ENCODE peak calls at places on chromosome 9, in seven cellular contexts. R, Q, I, U, G, S and W are unnamed samples.

GRCh38 chr9:134032456-134033222 is 7.4 kb downstream of the BRD3OS start:
- DNase-seq in R (no peak), Q (no peak), S (no peak), G (no peak), I (no peak), U (no peak), W (no peak)

GRCh38 chr9:77575785-77576184 is 72.3 kb downstream of the GNA14 start:
- DNase-seq in R (no peak), S (peak), G (no peak), Q (peak), I (no peak), U (peak), W (peak)

GRCh38 chr9:77748214-77748772 is 100.2 kb upstream of the GNA14 start:
- DNase-seq in G (no peak), I (no peak), Q (no peak), U (no peak), S (no peak), R (no peak), W (no peak)

GRCh38 chr9:841371-842209 is at the start of gene DMRT1:
- DNase-seq in U (no peak), Q (no peak), G (no peak), S (no peak), R (no peak), I (no peak), W (no peak)

GRCh38 chr9:107351382-107352045 is 68.4 kb downstream of the RAD23B start:
- DNase-seq in Q (no peak), R (no peak), S (peak), G (no peak), I (no peak), U (no peak), W (no peak)

GRCh38 chr9:81969971-81970370 is 18.6 kb upstream of the SPATA31D1 start:
- DNase-seq in G (no peak), Q (peak), S (peak), R (no peak), U (no peak), I (no peak), W (peak)

GRCh38 chr9:134407123-134407779 is 81.0 kb downstream of the RXRA start:
- DNase-seq in Q (peak), U (peak), I (peak), S (peak), R (peak), G (peak), W (peak)

GRCh38 chr9:69324549-69325401 is at the start of gene ENTREP1:
- DNase-seq in S (peak), I (peak), U (no peak), G (no peak), R (no peak), Q (peak), W (no peak)

GRCh38 chr9:72384710-72385475 is 19.9 kb upstream of the ZFAND5 start:
- DNase-seq in U (no peak), R (no peak), I (no peak), S (peak), G (no peak), Q (peak), W (no peak)

GRCh38 chr9:93033541-93033940 is 25.0 kb upstream of the SUSD3 start:
- DNase-seq in I (no peak), U (no peak), G (no peak), R (no peak), Q (no peak), S (no peak), W (no peak)
- H3K4me3 ChIP-seq in I (no peak), U (no peak), G (no peak), R (no peak), Q (no peak), S (no peak), W (no peak)

DNA sequence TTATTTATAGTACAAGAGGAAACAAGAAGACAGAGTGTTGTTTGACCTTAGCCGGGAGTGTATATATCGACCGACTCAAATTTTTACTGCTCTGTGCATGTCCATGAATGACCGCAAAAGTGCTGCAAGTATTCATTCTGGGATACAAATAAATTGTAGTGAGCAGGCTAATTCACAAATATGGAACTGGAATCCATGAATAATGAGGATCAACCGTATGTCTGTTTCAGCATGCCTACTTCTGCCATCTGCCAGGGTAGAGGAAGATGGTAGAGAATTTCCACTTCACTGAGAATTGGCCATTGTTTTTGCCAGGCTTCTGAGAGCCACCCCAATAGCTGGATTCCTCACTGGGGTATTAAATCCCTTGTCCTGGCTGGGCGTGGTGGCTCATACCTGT is 8.5 kb upstream of the RALGPS1 start:
- DNase-seq in R (no peak), U (no peak), Q (no peak), S (no peak), I (no peak), G (no peak), W (no peak)
- H3K4me3 ChIP-seq in R (no peak), U (no peak), Q (no peak), S (no peak), I (no peak), G (no peak), W (no peak)

GRCh38 chr9:99465231-99465891 is 243.3 kb downstream of the SEC61B start:
- DNase-seq in U (no peak), Q (no peak), I (no peak), G (no peak), R (no peak), S (no peak), W (peak)
- H3K4me3 ChIP-seq in U (no peak), Q (no peak), I (no peak), G (no peak), R (no peak), S (no peak), W (no peak)

DNA sequence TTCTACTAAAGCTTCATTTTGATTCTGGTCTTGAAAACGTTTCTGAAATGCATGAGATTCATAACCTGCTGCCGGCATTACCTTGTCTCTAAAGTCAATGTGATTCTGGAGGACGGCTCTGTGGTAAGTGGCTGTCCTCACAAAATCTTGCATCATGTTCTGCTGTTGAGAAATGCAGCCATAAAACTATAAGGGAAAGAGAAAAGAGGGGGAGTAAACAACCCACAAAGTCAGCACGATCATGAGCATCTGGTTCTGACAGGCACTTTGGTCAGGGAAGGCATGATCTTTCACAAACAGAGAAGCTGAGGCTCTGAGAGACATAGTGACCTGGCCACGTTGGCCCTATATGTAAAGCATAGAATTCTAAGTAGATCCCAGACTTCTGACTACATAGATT is 168.9 kb upstream of the PUM3 start:
- DNase-seq in I (no peak), S (no peak), U (no peak), G (no peak), R (no peak), Q (no peak), W (no peak)
- H3K4me3 ChIP-seq in I (no peak), S (no peak), U (no peak), G (no peak), R (no peak), Q (no peak), W (no peak)

DNA sequence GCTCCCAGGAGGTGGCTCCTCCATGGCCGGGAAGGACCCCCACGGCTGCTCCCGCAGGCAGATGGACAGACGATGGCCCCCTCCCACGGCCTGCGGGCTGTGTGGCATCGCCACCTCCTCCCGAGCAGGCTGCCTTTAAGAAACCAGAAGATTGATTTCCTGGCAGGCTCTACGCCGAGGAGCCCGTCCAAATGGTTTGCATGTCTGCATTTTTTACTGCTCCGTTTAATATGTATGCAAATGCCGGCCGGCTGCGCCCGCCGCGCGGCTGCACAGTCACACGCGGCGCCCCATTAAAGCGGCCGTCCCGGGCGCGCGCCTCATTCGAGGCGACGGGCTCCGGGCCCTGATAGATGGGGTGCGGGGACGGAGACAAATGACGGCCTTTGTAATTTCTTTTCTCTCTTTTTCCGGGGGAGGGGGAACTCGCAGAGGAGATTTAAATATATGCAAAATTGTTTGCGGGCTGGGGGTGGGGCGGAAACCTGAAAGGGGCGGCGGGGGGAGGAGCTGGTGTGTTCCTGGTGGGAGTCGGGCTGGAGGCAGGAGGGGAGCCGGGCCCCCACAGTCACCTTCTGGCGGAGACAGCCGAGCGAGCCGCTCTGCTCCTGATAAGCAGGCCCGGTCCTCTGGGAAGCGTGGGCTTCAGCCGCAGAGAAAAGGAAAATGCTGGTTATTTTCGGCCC is 158.7 kb upstream of the IER5L start:
- DNase-seq in Q (peak), S (no peak), U (peak), R (no peak), I (no peak), G (no peak), W (peak)
- H3K4me3 ChIP-seq in Q (peak), S (peak), U (peak), R (peak), I (peak), G (peak), W (peak)

GRCh38 chr9:137088121-137088520 is 1.3 kb downstream of the MAN1B1 start:
- DNase-seq in U (no peak), I (no peak), G (no peak), S (no peak), Q (no peak), R (no peak), W (no peak)
- H3K4me3 ChIP-seq in U (peak), I (no peak), G (no peak), S (no peak), Q (peak), R (no peak), W (no peak)

DNA sequence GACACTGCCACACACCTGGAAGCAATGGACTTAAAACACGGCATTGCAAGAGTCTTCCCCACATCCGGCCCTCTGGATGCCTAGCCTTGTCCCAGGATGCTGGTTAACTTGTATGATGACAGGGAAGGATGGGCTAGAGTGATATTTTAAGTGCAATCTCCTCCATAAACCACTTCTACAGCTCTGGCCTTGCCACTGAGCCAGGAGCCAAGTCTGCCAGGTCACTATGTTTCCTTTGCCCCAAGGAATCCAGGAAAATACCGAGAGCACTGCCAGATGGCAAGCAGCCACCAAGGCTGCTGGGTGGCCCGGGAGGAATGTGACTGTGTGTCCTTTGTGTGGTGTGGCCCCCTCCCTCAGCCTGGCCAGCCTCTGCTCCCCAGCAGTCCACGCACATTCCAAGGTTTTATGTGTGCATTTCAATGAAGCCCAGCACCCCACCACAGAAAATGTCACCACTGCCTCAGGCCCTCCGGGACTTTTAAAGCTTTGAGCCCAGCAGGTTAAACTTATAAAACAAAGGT is 106.0 kb downstream of the FRMD3 start:
- DNase-seq in R (peak), Q (no peak), I (peak), S (no peak), U (no peak), G (no peak), W (peak)
- H3K4me3 ChIP-seq in R (no peak), Q (no peak), I (no peak), S (no peak), U (no peak), G (no peak), W (no peak)

GRCh38 chr9:23822331-23823169 is 3.5 kb downstream of the ELAVL2 start:
- DNase-seq in G (no peak), R (no peak), Q (no peak), S (no peak), I (no peak), U (no peak), W (no peak)

GRCh38 chr9:23825700-23826099 is 340 bp downstream of the ELAVL2 start:
- DNase-seq in R (no peak), S (no peak), Q (peak), I (no peak), G (no peak), U (no peak), W (no peak)

GRCh38 chr9:23826120-23826629 is at the start of gene ELAVL2:
- DNase-seq in S (peak), G (peak), R (peak), I (peak), Q (peak), U (no peak), W (peak)

GRCh38 chr9:23824241-23825142 is 1.5 kb downstream of the ELAVL2 start:
- DNase-seq in R (no peak), U (no peak), G (no peak), I (no peak), Q (no peak), S (peak), W (no peak)

GRCh38 chr9:23825143-23825531 is 903 bp downstream of the ELAVL2 start:
- DNase-seq in I (no peak), R (no peak), G (no peak), S (no peak), Q (no peak), U (no peak), W (no peak)
- H3K4me3 ChIP-seq in I (peak), R (peak), G (peak), S (no peak), Q (peak), U (no peak), W (peak)